ENCODE peak calls at places on chromosome 19, in four cellular contexts. Z is cardiac muscle cell, X is gastrocnemius medialis, V is aorta. B is an unnamed sample.

GRCh38 chr19:19140476-19140875 is 2.2 kb upstream of the TMEM161A start:
- DNase-seq in Z (peak; percentile 34), X (no peak), V (no peak), B (no peak)

GRCh38 chr19:55133639-55134444 is 15.2 kb downstream of the TNNT1 start:
- DNase-seq in Z (no peak), X (no peak), V (no peak), B (no peak)

GRCh38 chr19:33905937-33906577 is 109.4 kb downstream of the KCTD15 start:
- DNase-seq in Z (peak; percentile 64), X (no peak), V (peak; percentile 68), B (no peak)

GRCh38 chr19:18839465-18840287 is 7.9 kb downstream of the UPF1 start:
- DNase-seq in Z (no peak), X (no peak), V (no peak), B (no peak)

GRCh38 chr19:48645652-48646191 is at the start of gene CA11:
- DNase-seq in Z (peak; percentile 41), X (no peak), V (no peak), B (no peak)

GRCh38 chr19:17777840-17778620 is 16.9 kb upstream of the B3GNT3 start:
- DNase-seq in Z (peak; percentile 64), X (no peak), V (peak; percentile 79), B (no peak)

GRCh38 chr19:2618611-2619010 is 83.9 kb downstream of the GNG7 start:
- DNase-seq in Z (peak; percentile 59), X (peak; percentile 42), V (peak; percentile 95), B (no peak)

GRCh38 chr19:47094557-47095517 is 18.7 kb downstream of the ZC3H4 start:
- DNase-seq in Z (no peak), X (no peak), V (no peak), B (no peak)

GRCh38 chr19:17642656-17643055 is 45.5 kb downstream of the UNC13A start:
- DNase-seq in Z (no peak), X (no peak), V (no peak), B (no peak)

GRCh38 chr19:4139614-4140236 is 13.7 kb upstream of the CREB3L3 start:
- DNase-seq in Z (peak; percentile 70), X (peak; percentile 63), V (peak; percentile 83), B (no peak)

GRCh38 chr19:10751109-10751972 is 33.5 kb downstream of the DNM2 start:
- DNase-seq in Z (no peak), X (no peak), V (no peak), B (no peak)

GRCh38 chr19:56317749-56318148 is 3.1 kb upstream of the ZSCAN5A start:
- DNase-seq in Z (no peak), X (no peak), V (no peak), B (no peak)

GRCh38 chr19:16338470-16339360 is 14.1 kb downstream of the KLF2 start:
- DNase-seq in Z (peak; percentile 91), X (no peak), V (peak; percentile 84), B (no peak)

GRCh38 chr19:16342002-16342715 is 17.5 kb downstream of the KLF2 start:
- DNase-seq in Z (peak; percentile 36), X (peak; percentile 79), V (peak; percentile 70), B (no peak)

GRCh38 chr19:16340092-16340491 is 15.5 kb downstream of the KLF2 start:
- DNase-seq in Z (no peak), X (no peak), V (no peak), B (no peak)

GRCh38 chr19:16339361-16339725 is 14.7 kb downstream of the KLF2 start:
- DNase-seq in Z (no peak), X (no peak), V (no peak), B (no peak)

DNA sequence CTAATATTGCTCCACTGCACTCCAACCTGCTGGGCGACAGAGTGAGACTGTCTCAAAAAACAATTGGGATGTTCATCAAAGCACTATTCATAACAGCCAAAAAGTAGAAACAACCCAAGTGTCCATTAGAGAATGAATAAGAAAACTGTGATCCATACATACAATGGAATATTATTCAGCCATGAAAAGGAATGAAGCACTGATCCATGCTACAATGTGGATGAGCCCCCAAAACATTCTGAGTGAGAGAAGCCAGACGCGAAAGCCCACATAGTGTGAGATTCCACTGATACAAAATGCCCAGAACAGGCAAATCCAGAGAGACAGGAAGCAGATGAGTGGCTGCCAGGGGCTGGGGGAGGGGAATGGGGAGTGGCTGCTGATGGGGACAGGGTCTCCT is 16.0 kb downstream of the KLF2 start:
- DNase-seq in Z (no peak), X (no peak), V (no peak), B (no peak)
- H3K27ac ChIP-seq in Z (no peak overlapping the region), X (peak overlapping the region; percentile 84), V (no peak overlapping the region), B (no peak overlapping the region)

DNA sequence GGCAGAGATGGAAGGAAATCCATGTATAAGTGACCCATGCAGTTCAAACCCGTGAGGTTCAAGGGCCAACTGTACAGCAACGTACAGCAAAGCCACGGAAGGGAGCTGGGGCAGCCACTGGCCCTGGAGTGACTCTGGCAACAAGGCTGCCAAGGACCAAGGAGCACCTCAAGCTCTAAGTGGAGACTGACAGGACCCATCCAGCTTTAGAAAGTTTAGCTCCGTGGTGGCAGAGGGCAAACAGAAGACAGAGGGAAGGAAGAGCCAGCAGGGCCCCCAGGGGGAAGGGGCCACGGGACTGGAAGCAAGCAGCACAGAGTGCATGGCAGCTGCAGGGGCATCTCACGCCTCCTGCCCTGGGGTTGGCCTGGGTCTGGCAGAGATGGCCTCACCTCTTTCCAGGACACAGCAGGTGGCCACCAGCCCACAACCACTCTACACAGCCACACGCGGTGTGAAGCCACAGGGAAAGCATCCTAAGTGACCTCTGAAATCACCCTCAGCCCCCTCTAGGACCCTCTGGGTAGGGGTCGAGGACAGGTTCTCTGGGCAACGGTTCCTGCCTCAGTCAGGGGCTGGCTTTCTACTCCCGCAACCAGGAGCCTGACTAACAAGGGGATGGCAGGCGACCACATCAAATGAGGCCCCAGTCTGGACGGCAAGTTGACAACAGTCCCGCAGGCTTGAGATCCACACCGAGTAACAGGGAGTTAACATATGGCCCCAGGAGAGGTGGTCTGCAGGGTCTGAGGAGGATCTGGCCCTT is 3.8 kb downstream of the MIER2 start:
- DNase-seq in Z (no peak), X (no peak), V (no peak), B (no peak)
- H3K27ac ChIP-seq in Z (peak overlapping the region; percentile 19), X (peak overlapping the region; percentile 60), V (no peak overlapping the region), B (no peak overlapping the region)

GRCh38 chr19:902093-902370 is 8.7 kb downstream of the RNU6-9 start:
- DNase-seq in Z (no peak), X (no peak), V (no peak), B (no peak)

GRCh38 chr19:902446-903226 is 9.4 kb downstream of the RNU6-9 start:
- DNase-seq in Z (no peak), X (no peak), V (no peak), B (no peak)

GRCh38 chr19:906480-906879 is 6.5 kb downstream of the R3HDM4 start:
- DNase-seq in Z (no peak), X (no peak), V (no peak), B (no peak)

GRCh38 chr19:903266-903797 is 9.7 kb downstream of the R3HDM4 start:
- DNase-seq in Z (no peak), X (no peak), V (no peak), B (no peak)

GRCh38 chr19:904545-904944 is 8.5 kb downstream of the R3HDM4 start:
- DNase-seq in Z (no peak), X (no peak), V (no peak), B (no peak)
- H3K27ac ChIP-seq in Z (no peak overlapping the region), X (no peak overlapping the region), V (no peak overlapping the region), B (no peak overlapping the region)

DNA sequence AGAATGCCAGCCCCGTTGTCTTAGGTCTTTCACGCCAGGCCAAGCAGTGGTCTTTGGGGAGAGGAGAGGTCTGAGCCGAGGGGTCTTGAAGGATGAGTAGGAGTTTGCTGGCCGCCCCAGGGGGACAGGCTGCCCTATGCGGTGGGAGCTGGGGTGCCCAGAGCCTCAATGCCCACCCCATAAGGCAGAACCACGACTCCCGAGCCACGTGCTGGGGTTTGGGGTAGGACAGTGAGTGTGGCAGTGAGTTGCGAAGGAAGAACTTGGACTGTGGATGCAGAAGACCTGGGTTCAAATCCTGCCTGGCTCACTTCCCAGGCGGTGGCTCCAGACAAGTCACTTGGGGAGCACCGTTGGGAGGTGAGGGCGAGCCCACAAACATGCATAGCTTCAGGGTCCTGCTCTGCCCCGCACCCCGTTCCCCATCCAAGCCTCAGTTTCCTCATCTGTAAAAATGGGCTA is 5.5 kb downstream of the RAB11B start:
- DNase-seq in Z (no peak), X (no peak), V (no peak), B (no peak)
- H3K27ac ChIP-seq in Z (no peak overlapping the region), X (peak overlapping the region; percentile 96), V (no peak overlapping the region), B (peak overlapping the region; percentile 75)

DNA sequence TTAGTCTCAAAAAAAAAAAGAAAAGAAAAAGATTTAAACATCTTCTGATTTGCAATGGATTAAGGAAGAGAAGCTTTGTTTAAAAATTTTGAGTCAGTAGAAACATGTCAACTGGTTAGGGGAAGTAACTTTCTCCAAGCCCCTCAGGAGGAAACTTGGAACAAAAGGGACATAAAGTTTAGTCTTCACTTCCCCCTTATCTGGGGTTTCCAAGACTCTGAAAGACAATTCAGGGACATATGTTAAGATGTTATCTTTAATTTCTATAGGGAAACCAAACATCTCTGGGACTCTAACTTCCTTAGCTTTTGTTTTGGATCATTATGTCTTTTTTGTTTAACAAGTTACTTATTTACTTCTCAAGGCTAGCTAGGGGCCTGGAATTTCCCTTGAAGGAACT is 20.1 kb upstream of the MRI1 start:
- DNase-seq in Z (no peak), X (no peak), V (no peak), B (no peak)
- H3K27ac ChIP-seq in Z (no peak overlapping the region), X (no peak overlapping the region), V (no peak overlapping the region), B (no peak overlapping the region)

DNA sequence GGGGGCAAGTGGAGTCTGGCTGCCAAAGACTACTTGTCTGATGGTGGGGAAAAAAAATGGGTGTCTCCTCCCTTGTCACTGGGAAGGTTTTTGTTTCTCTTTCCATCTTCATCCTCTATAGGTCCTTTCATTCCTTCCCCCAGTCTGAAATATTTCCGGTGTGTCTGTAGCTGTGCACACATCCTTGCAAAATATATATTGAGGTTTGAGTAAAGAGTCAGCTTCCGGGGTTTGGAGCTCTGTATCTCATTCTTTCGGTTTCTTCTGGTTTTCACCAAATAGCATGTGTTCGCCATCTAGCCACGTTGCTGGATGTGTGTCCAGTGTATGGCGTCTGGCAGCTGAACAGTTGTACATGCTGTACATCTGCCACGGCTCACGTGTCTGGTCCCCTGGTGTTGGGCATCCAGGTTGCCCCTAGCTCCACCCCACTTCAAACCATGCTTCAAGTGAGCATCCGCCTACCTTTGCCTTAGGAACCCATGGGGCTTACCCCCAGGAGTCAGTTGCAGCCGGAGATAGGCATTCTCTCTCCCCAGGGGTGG is 142.2 kb downstream of the SIPA1L3 start:
- DNase-seq in Z (peak; percentile 49), X (no peak), V (no peak), B (no peak)
- H3K27ac ChIP-seq in Z (no peak overlapping the region), X (no peak overlapping the region), V (no peak overlapping the region), B (peak overlapping the region; percentile 32)

B was measured in epithelial cell of prostate.